ENCODE peak calls at places on chromosomes 16 and 17, in four cellular contexts. One of them, this sample, is unnamed.

GRCh38 chr17:58507123-58507634 is 7.3 kb downstream of the MTMR4 start:
- DNase-seq in PC-3: no peak
- DNase-seq in OCI-LY7: no peak
- DNase-seq in GM23338: no peak
- DNase-seq in this sample: no peak

GRCh38 chr17:46163929-46164594 is 29.2 kb downstream of the KANSL1 start:
- DNase-seq in PC-3: no peak
- DNase-seq in OCI-LY7: no peak
- DNase-seq in GM23338: no peak
- DNase-seq in this sample: no peak

GRCh38 chr17:17568772-17569195 is 22.7 kb downstream of the PEMT start:
- DNase-seq in PC-3: peak
- DNase-seq in OCI-LY7: peak
- DNase-seq in GM23338: peak
- DNase-seq in this sample: peak

GRCh38 chr17:14228903-14229302 is 7.8 kb downstream of the CDRT15 start:
- DNase-seq in PC-3: no peak
- DNase-seq in OCI-LY7: no peak
- DNase-seq in GM23338: no peak
- DNase-seq in this sample: no peak

GRCh38 chr16:19116711-19117449 is 3.1 kb downstream of the ITPRIPL2 start:
- DNase-seq in PC-3: no peak
- DNase-seq in OCI-LY7: peak
- DNase-seq in GM23338: peak
- DNase-seq in this sample: no peak

GRCh38 chr17:40996829-40997228 is 2.9 kb upstream of the KRTAP3-3 start:
- DNase-seq in PC-3: no peak
- DNase-seq in OCI-LY7: no peak
- DNase-seq in GM23338: no peak
- DNase-seq in this sample: no peak

GRCh38 chr17:27559996-27560481 is 70.9 kb upstream of the LGALS9 start:
- DNase-seq in PC-3: peak
- DNase-seq in OCI-LY7: no peak
- DNase-seq in GM23338: no peak
- DNase-seq in this sample: no peak

GRCh38 chr17:8275421-8276290 is 12.8 kb upstream of the RANGRF start:
- DNase-seq in PC-3: no peak
- DNase-seq in OCI-LY7: no peak
- DNase-seq in GM23338: no peak
- DNase-seq in this sample: no peak

GRCh38 chr16:21599994-21600773 is 807 bp downstream of the METTL9 start:
- DNase-seq in PC-3: peak
- DNase-seq in OCI-LY7: peak
- DNase-seq in GM23338: peak
- DNase-seq in this sample: peak

GRCh38 chr17:75755205-75755901 is 9.6 kb downstream of the GALK1 start:
- DNase-seq in PC-3: no peak
- DNase-seq in OCI-LY7: no peak
- DNase-seq in GM23338: no peak
- DNase-seq in this sample: no peak

GRCh38 chr17:64682261-64683181 is 20.4 kb upstream of the SMURF2 start:
- DNase-seq in PC-3: peak
- DNase-seq in OCI-LY7: no peak
- DNase-seq in GM23338: no peak
- DNase-seq in this sample: no peak

GRCh38 chr17:7634384-7634783 is 4.4 kb downstream of the SHBG start:
- DNase-seq in PC-3: peak
- DNase-seq in OCI-LY7: no peak
- DNase-seq in GM23338: peak
- DNase-seq in this sample: no peak

DNA sequence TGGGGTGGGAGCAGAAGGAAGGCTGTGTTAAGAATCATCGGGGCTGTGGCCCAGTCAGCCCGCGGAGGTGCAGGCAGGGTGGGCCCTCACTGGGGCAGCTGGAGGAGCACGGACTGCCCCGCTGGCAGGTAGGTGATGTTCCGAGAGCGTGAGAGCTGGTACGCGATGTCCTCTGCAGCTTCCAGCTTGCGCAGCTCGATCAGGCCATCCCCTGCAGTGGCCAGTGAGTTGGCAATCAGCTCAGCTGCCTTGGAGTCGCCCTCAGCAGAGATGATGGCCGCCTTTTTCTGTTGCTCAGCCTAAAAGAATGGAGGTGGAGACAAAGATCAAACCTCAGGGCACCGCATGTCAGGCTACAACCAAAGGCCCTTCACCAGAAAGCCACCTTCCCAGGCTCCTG is 9.8 kb downstream of the PHB1 start:
- DNase-seq in PC-3: no peak
- DNase-seq in OCI-LY7: no peak
- DNase-seq in GM23338: no peak
- DNase-seq in this sample: no peak
- H3K27ac ChIP-seq in PC-3: no peak
- H3K27ac ChIP-seq in OCI-LY7: no peak
- H3K27ac ChIP-seq in GM23338: no peak
- H3K27ac ChIP-seq in this sample: no peak

GRCh38 chr16:87897563-87898505 is 28.5 kb upstream of the SLC7A5 start:
- DNase-seq in PC-3: no peak
- DNase-seq in OCI-LY7: peak
- DNase-seq in GM23338: no peak
- DNase-seq in this sample: no peak
- TF ChIP-seq EZH2phosphoT487 in PC-3: no peak
- TF ChIP-seq EZH2phosphoT487 in OCI-LY7: no peak
- TF ChIP-seq EZH2phosphoT487 in GM23338: no peak
- TF ChIP-seq EZH2phosphoT487 in this sample: no peak

GRCh38 chr17:79661292-79662041 is 50.6 kb upstream of the RBFOX3 start:
- DNase-seq in PC-3: no peak
- DNase-seq in OCI-LY7: no peak
- DNase-seq in GM23338: no peak
- DNase-seq in this sample: no peak

GRCh38 chr17:79657861-79658810 is 47.3 kb upstream of the RBFOX3 start:
- DNase-seq in PC-3: no peak
- DNase-seq in OCI-LY7: no peak
- DNase-seq in GM23338: no peak
- DNase-seq in this sample: no peak

GRCh38 chr17:79659376-79659775 is 48.5 kb upstream of the RBFOX3 start:
- DNase-seq in PC-3: no peak
- DNase-seq in OCI-LY7: no peak
- DNase-seq in GM23338: no peak
- DNase-seq in this sample: no peak

GRCh38 chr17:79657036-79657435 is 46.2 kb upstream of the RBFOX3 start:
- DNase-seq in PC-3: no peak
- DNase-seq in OCI-LY7: no peak
- DNase-seq in GM23338: no peak
- DNase-seq in this sample: no peak

DNA sequence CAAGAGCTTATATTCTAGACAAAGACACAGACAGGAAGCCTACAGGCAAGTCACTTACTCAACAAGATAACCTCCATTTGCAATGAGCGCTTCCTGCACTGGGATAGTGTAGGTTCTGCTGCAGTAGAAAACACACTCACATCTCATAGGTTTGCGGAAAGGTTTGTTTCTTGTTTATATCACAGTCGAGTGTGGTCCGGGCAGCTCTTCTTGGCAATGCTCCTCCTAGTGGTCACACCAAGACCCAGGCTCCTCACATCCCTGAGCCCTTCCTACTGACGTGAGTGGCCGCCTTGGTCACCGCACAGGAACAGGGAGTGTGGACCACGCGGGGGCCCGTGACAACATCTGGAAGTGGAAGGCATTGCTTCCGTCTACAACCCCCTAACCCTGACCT is 48.0 kb upstream of the RBFOX3 start:
- DNase-seq in PC-3: peak
- DNase-seq in OCI-LY7: peak
- DNase-seq in GM23338: peak
- DNase-seq in this sample: no peak
- TF ChIP-seq CTCF in PC-3: peak
- TF ChIP-seq CTCF in OCI-LY7: peak
- TF ChIP-seq CTCF in GM23338: peak
- TF ChIP-seq CTCF in this sample: peak

GRCh38 chr17:50134206-50135110 is 4.5 kb upstream of the SAMD14 start:
- DNase-seq in PC-3: no peak
- DNase-seq in OCI-LY7: no peak
- DNase-seq in GM23338: no peak
- DNase-seq in this sample: no peak
- H3K27ac ChIP-seq in PC-3: no peak
- H3K27ac ChIP-seq in OCI-LY7: no peak
- H3K27ac ChIP-seq in GM23338: no peak
- H3K27ac ChIP-seq in this sample: no peak

GRCh38 chr16:79883494-79883893 is 283.0 kb upstream of the MAF start:
- DNase-seq in PC-3: no peak
- DNase-seq in OCI-LY7: no peak
- DNase-seq in GM23338: no peak
- DNase-seq in this sample: no peak
- TF ChIP-seq EZH2phosphoT487 in PC-3: no peak
- TF ChIP-seq EZH2phosphoT487 in OCI-LY7: no peak
- TF ChIP-seq EZH2phosphoT487 in GM23338: no peak
- TF ChIP-seq EZH2phosphoT487 in this sample: no peak

GRCh38 chr16:75761111-75761510 is 34.8 kb upstream of the CPHXL start:
- DNase-seq in PC-3: peak
- DNase-seq in OCI-LY7: peak
- DNase-seq in GM23338: no peak
- DNase-seq in this sample: no peak

GRCh38 chr16:75763250-75763649 is 37.0 kb upstream of the CPHXL start:
- DNase-seq in PC-3: no peak
- DNase-seq in OCI-LY7: no peak
- DNase-seq in GM23338: peak
- DNase-seq in this sample: no peak

GRCh38 chr16:75764154-75764768 is 38.0 kb upstream of the CPHXL start:
- DNase-seq in PC-3: peak
- DNase-seq in OCI-LY7: peak
- DNase-seq in GM23338: peak
- DNase-seq in this sample: peak

GRCh38 chr16:75760018-75760519 is 33.8 kb upstream of the CPHXL start:
- DNase-seq in PC-3: no peak
- DNase-seq in OCI-LY7: no peak
- DNase-seq in GM23338: no peak
- DNase-seq in this sample: no peak

GRCh38 chr16:75762746-75763145 is 36.5 kb upstream of the CPHXL start:
- DNase-seq in PC-3: no peak
- DNase-seq in OCI-LY7: peak
- DNase-seq in GM23338: no peak
- DNase-seq in this sample: no peak
- TF ChIP-seq CTCF in PC-3: no peak
- TF ChIP-seq CTCF in OCI-LY7: peak
- TF ChIP-seq CTCF in GM23338: no peak
- TF ChIP-seq CTCF in this sample: no peak